ENCODE peak calls at places on chromosomes 11 and 22, in four cellular contexts. A is IMR-90, Y is transverse colon, K is suprapubic skin. T is an unnamed sample.

GRCh38 chr11:70727899-70728620 is 329.7 kb downstream of the CTTN start:
- DNase-seq in A (no peak), Y (no peak), K (no peak), T (no peak)

GRCh38 chr22:17893900-17894299 is 119.6 kb upstream of the BID start:
- DNase-seq in A (no peak), Y (peak; percentile 73), K (no peak), T (no peak)

GRCh38 chr11:96061730-96062524 is 138.0 kb upstream of the MTMR2 start:
- DNase-seq in A (peak; percentile 51), Y (no peak), K (no peak), T (no peak)

GRCh38 chr11:113389288-113389687 is 1.7 kb downstream of the ANKK1 start:
- DNase-seq in A (no peak), Y (no peak), K (no peak), T (no peak)

GRCh38 chr11:58926695-58927094 is 12.6 kb upstream of the GLYATL1 start:
- DNase-seq in A (peak; percentile 79), Y (no peak), K (no peak), T (no peak)

GRCh38 chr22:49657275-49657973 is 170.2 kb downstream of the BRD1 start:
- DNase-seq in A (no peak), Y (peak; percentile 68), K (peak; percentile 81), T (peak; percentile 64)

GRCh38 chr11:67583319-67584204 is at the start of gene GSTP1:
- DNase-seq in A (peak; percentile 88), Y (peak; percentile 92), K (peak; percentile 95), T (peak; percentile 76)

GRCh38 chr11:26929806-26930517 is 64.0 kb upstream of the FIBIN start:
- DNase-seq in A (no peak), Y (no peak), K (no peak), T (no peak)

GRCh38 chr11:131408011-131408640 is 37.7 kb downstream of the NTM start:
- DNase-seq in A (peak; percentile 28), Y (no peak), K (no peak), T (peak; percentile 11)

DNA sequence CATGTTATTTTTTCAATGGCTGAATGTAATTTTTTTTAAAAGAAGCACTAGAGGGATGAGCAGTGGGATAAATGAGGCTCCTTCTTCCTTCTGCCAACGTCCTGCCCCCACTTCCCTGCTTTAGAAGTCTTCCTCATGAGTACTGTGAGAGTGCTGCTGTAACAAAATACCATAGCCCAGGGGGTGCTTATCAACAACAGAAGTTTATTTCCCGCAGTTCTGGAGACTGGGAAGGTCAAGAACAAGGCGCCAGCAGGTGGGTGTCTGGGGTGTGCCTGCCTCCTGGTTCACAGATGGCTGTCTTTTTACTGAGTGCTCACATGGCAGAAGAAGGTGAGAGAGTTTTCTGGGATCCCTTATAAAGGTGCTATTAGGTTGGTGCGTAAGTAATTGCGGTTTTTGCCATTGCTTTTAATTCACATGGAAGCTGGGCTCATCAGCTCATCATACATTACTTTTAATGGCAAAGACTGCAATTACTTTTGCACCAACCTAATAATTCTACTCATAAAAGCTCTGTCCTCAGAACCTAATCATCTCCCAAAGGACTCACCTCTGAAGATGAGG is 22.8 kb downstream of the RCN1 start:
- DNase-seq in A (no peak), Y (no peak), K (no peak), T (no peak)
- TF ChIP-seq POLR2A in A (no peak), Y (no peak), K (no peak), T (no peak)

DNA sequence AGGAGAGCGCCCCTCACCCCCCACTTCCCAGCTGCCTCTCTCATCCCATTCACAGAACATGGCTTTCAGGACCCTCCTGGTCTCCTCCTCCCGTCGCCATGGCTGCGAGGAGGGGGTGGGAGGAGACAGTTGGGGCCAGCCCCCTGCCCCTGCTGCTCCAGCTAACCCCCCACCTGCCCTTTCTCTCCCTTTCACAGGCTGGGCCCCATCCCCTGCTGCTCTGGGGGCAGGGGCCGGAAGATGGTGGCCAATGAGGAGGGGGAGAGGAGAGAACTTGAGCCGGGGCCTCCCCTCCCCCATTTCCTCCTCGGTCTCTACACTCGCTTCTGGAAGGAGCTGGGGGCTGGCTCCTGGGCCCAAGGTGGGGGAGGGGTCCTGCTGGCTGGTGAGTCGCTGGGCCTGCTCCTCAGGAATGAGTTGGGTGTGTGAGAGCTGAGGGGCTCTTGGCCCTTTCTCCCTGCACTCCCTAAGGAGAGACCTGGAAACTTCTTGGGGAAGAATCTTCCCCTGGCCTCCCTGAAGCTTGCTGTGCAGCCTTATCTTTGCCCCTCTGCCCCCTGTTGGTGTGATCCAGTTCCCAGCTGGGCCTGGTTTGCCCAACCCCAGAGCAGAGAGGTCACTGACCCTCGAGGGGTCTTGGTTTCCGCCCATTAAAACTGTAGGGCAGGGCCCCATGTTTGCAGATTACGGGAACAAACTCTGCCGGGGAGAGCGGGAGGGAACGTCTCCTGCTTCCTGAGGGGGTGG is 10.2 kb downstream of the YPEL4 start:
- DNase-seq in A (peak; percentile 57), Y (no peak), K (no peak), T (no peak)
- TF ChIP-seq POLR2A in A (no peak), Y (no peak), K (no peak), T (no peak)

GRCh38 chr22:38295863-38296262 is 21.4 kb downstream of the CSNK1E start:
- DNase-seq in A (no peak), Y (no peak), K (no peak), T (no peak)
- TF ChIP-seq POLR2A in A (no peak), Y (no peak), K (no peak), T (no peak)

GRCh38 chr11:46345131-46345597 is 2.1 kb upstream of the DGKZ start:
- DNase-seq in A (no peak), Y (peak; percentile 43), K (no peak), T (peak; percentile 42)
- TF ChIP-seq POLR2A in A (no peak), Y (peak; percentile 24), K (no peak), T (no peak)

DNA sequence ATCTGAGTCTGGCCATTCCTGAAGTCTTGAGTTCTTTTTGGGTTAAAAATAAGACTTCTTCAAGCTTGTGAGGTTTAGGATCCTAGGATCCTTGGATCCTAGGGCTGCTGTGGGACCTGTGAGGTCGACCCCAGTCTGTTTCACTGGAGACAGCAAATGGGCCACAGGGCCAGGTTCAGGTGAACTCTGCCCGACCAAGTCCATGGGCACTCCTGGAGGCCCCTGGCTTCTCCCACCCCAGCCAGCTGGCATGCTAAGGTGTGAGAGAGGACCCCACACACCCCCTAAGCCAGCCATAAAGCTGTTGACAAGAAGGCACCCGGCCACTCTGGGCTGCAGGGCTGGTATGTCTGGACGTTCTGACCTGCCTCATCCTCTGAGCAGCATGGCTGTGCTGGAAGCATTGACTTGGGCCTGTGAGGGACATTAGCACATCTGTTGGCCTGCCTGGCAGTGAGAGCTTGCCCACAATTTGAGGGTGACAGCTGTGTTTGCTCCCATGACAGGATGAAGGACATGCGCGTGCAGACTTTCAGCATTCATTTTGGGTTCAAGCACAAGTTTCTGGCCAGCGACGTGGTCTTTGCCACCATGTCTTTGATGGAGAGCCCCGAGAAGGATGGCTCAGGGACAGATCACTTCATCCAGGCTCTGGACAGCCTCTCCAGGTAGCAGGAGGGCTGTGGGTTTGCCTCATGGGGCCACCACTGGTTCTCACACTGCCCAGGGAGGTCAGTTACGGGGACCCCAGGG is 16.0 kb downstream of the CLDN5 start:
- DNase-seq in A (no peak), Y (no peak), K (no peak), T (no peak)
- TF ChIP-seq POLR2A in A (no peak), Y (no peak), K (no peak), T (no peak)

GRCh38 chr11:120198787-120199469 is 11.9 kb upstream of the OAF start:
- DNase-seq in A (no peak), Y (peak; percentile 70), K (no peak), T (no peak)
- TF ChIP-seq POLR2A in A (no peak), Y (peak; percentile 29), K (no peak), T (no peak)

DNA sequence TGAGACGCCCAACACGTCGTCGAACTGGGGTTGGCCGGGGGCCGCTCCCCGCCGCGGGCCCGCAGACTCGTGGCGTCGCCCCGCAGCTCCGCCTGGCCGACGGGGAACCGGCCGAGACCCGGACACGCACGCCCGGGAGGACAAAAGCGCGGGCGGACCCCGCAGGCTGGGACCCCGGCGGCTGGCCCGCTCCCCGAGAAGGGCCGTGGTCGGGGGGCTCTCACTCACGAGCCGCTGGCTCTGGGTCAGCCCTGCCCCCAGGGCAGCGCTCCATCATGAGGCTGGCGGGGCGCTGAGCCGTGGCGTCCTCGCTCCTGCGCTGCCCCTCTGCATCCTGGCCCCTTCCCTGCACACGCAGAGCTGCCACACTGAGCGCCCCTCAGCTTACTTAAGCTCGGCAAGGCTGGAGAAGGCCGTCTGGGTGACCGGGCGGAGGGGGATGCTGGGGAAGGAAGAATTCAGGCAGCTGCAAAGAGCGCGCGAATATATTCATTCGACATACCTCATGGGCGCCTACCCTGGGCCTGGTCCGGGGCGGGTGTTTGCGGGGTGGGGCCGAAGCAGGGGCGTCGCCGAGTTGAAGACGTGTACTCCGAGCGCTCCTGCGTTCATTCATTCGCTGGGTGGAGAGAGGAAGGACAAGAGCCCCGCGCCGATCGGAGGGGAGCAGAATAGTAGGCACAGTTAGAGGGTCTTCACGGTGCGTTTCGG is 579 bp upstream of the CYB5R2 start:
- DNase-seq in A (no peak), Y (peak; percentile 76), K (peak; percentile 81), T (no peak)
- TF ChIP-seq POLR2A in A (no peak), Y (no peak), K (no peak), T (no peak)

GRCh38 chr11:65416341-65417185 is 6.0 kb upstream of the NEAT1 start:
- DNase-seq in A (peak; percentile 71), Y (peak; percentile 96), K (peak; percentile 96), T (peak; percentile 93)
- TF ChIP-seq POLR2A in A (peak; percentile 63), Y (peak; percentile 50), K (no peak), T (no peak)

GRCh38 chr11:23143031-23143430 is 282.8 kb upstream of the CCDC179 start:
- DNase-seq in A (peak; percentile 44), Y (no peak), K (no peak), T (no peak)

GRCh38 chr11:23134627-23135026 is 274.4 kb upstream of the CCDC179 start:
- DNase-seq in A (no peak), Y (no peak), K (no peak), T (no peak)

GRCh38 chr11:23138761-23139160 is 278.5 kb upstream of the CCDC179 start:
- DNase-seq in A (no peak), Y (no peak), K (no peak), T (no peak)
- TF ChIP-seq POLR2A in A (no peak), Y (no peak), K (no peak), T (no peak)

GRCh38 chr22:45309422-45310227 is at the start of gene FAM118A:
- DNase-seq in A (peak; percentile 88), Y (peak; percentile 97), K (peak; percentile 95), T (peak; percentile 95)
- TF ChIP-seq POLR2A in A (peak; percentile 67), Y (peak; percentile 72), K (no peak), T (peak; percentile 79)